ENCODE peak calls at places on chromosomes 16 and 17, in five cellular contexts. S is H9, E is A549, V is K562, B is osteoblast. O is an unnamed sample.

GRCh38 chr17:74798239-74798707 is 22.1 kb upstream of the NAT9 start:
- DNase-seq in S (no peak), E (no peak), V (no peak), B (no peak), O (no peak)

GRCh38 chr16:85642762-85643281 is 29.7 kb downstream of the GSE1 start:
- DNase-seq in S (no peak), E (no peak), V (no peak), B (no peak), O (no peak)

GRCh38 chr17:78933959-78934568 is 8.9 kb upstream of the TIMP2 start:
- DNase-seq in S (peak; percentile 82), E (peak; percentile 92), V (no peak), B (peak; percentile 98), O (no peak)

GRCh38 chr17:79991924-79992656 is 43.6 kb downstream of the TBC1D16 start:
- DNase-seq in S (peak; percentile 56), E (peak; percentile 62), V (no peak), B (peak; percentile 89), O (no peak)

GRCh38 chr16:85755929-85756768 is 5.3 kb upstream of the C16orf74 start:
- DNase-seq in S (no peak), E (no peak), V (no peak), B (peak; percentile 79), O (peak; percentile 87)

GRCh38 chr17:49290690-49291326 is 60.2 kb upstream of the PHOSPHO1 start:
- DNase-seq in S (no peak), E (peak; percentile 62), V (peak; percentile 51), B (peak; percentile 36), O (peak; percentile 64)

GRCh38 chr16:10906914-10907756 is 30.1 kb downstream of the CIITA start:
- DNase-seq in S (no peak), E (no peak), V (no peak), B (no peak), O (no peak)

GRCh38 chr17:1360975-1361374 is 39.0 kb downstream of the YWHAE start:
- DNase-seq in S (no peak), E (no peak), V (no peak), B (no peak), O (no peak)

GRCh38 chr17:75769536-75769935 is 4.5 kb upstream of the GALK1 start:
- DNase-seq in S (no peak), E (no peak), V (no peak), B (no peak), O (no peak)

GRCh38 chr16:1073566-1074378 is 1.2 kb downstream of the SSTR5 start:
- DNase-seq in S (peak; percentile 62), E (no peak), V (peak; percentile 30), B (no peak), O (no peak)

GRCh38 chr16:85303354-85303883 is 191.1 kb upstream of the CIBAR2 start:
- DNase-seq in S (peak; percentile 86), E (peak; percentile 89), V (peak; percentile 92), B (peak; percentile 89), O (peak; percentile 84)

GRCh38 chr17:16322636-16323035 is 30.6 kb downstream of the CENPV start:
- DNase-seq in S (no peak), E (no peak), V (no peak), B (peak; percentile 76), O (no peak)

GRCh38 chr16:15444264-15444663 is 9.9 kb downstream of the BMERB1 start:
- DNase-seq in S (no peak), E (no peak), V (no peak), B (no peak), O (no peak)

GRCh38 chr17:58576679-58577367 is 62.4 kb upstream of the MTMR4 start:
- DNase-seq in S (no peak), E (no peak), V (no peak), B (no peak), O (no peak)

GRCh38 chr16:8155275-8155674 is 435.0 kb downstream of the TMEM114 start:
- DNase-seq in S (no peak), E (no peak), V (no peak), B (no peak), O (no peak)

GRCh38 chr16:85536411-85537330 is 76.5 kb upstream of the GSE1 start:
- DNase-seq in S (no peak), E (no peak), V (no peak), B (no peak), O (no peak)

GRCh38 chr17:35764123-35764991 is 3.7 kb downstream of the C17orf50 start:
- DNase-seq in S (peak; percentile 97), E (peak; percentile 98), V (peak; percentile 94), B (peak; percentile 100), O (peak; percentile 94)

GRCh38 chr17:79979201-79979840 is 56.4 kb downstream of the TBC1D16 start:
- DNase-seq in S (peak; percentile 33), E (no peak), V (no peak), B (peak; percentile 65), O (no peak)

GRCh38 chr16:4317471-4318170 is 1.8 kb downstream of the GLIS2 start:
- DNase-seq in S (no peak), E (no peak), V (no peak), B (peak; percentile 93), O (no peak)

GRCh38 chr17:7837375-7838290 is 3.6 kb downstream of the KDM6B start:
- DNase-seq in S (no peak), E (no peak), V (no peak), B (peak; percentile 71), O (peak; percentile 88)

GRCh38 chr17:63930951-63931575 is 1.1 kb downstream of the CD79B start:
- DNase-seq in S (peak; percentile 91), E (no peak), V (peak; percentile 80), B (peak; percentile 83), O (peak; percentile 93)

GRCh38 chr17:66115246-66115645 is 76.7 kb downstream of the CEP112 start:
- DNase-seq in S (no peak), E (no peak), V (no peak), B (peak; percentile 42), O (no peak)

GRCh38 chr17:29102741-29103181 is 59.8 kb downstream of the PIPOX start:
- DNase-seq in S (no peak), E (no peak), V (no peak), B (no peak), O (no peak)

GRCh38 chr17:7081341-7082062 is 1.5 kb upstream of the CLEC10A start:
- DNase-seq in S (no peak), E (no peak), V (no peak), B (no peak), O (no peak)

GRCh38 chr16:31354394-31355291 is at the start of gene ITGAX:
- DNase-seq in S (peak; percentile 45), E (peak; percentile 35), V (peak; percentile 79), B (peak; percentile 91), O (no peak)

GRCh38 chr17:57305918-57306317 is 49.6 kb downstream of the MSI2 start:
- DNase-seq in S (no peak), E (no peak), V (no peak), B (no peak), O (peak; percentile 51)

GRCh38 chr17:8740486-8740885 is 4.2 kb downstream of the CCDC42 start:
- DNase-seq in S (peak; percentile 89), E (no peak), V (no peak), B (no peak), O (no peak)

GRCh38 chr16:29011851-29012250 is 27.0 kb downstream of the LAT start:
- DNase-seq in S (no peak), E (no peak), V (no peak), B (no peak), O (no peak)

DNA sequence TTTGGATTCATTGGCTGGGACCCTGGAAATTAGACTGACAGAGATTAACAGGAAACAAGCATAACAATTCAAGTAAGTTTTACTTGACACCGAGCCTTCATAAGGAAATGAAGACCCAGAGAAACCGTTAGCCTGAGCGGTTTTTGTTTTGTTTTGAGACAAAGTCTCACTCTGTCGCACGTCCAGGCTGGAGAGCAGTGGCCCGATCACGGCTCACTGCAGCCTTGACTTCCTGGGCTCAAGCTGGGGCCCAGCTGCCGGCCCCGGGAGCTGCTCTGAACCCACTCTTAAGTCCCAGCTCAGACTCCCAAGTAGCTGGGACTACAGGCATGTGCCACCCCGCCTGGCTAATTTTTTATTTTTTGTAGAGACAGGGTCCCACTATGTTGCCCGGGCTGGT is 321.3 kb downstream of the SEC14L1 start:
- DNase-seq in S (no peak), E (no peak), V (no peak), B (peak; percentile 2), O (peak; percentile 73)
- H3K4me1 ChIP-seq in S (no peaks in the 10 kb centered on the region), E (peaks cover 14% of the 10 kb centered on the region), V (peaks cover 25% of the 10 kb centered on the region), B (peaks cover 35% of the 10 kb centered on the region), O (peaks cover 91% of the 10 kb centered on the region)

GRCh38 chr16:58518980-58519368 is 3.7 kb downstream of the SETD6 start:
- DNase-seq in S (no peak), E (no peak), V (no peak), B (peak; percentile 52), O (no peak)
- H3K4me2 ChIP-seq in S (no peak overlapping the region), E (no peak overlapping the region), V (no peak overlapping the region), B (no peak overlapping the region), O (no peak overlapping the region)

GRCh38 chr17:33732116-33732515 is 439.0 kb upstream of the ASIC2 start:
- DNase-seq in S (no peak), E (peak; percentile 18), V (peak; percentile 23), B (no peak), O (peak; percentile 51)
- H3K4me1 ChIP-seq in S (no peaks in the 10 kb centered on the region), E (no peaks in the 10 kb centered on the region), V (no peaks in the 10 kb centered on the region), B (no peaks in the 10 kb centered on the region), O (no peaks in the 10 kb centered on the region)

GRCh38 chr17:33303254-33303653 is 10.2 kb upstream of the ASIC2 start:
- DNase-seq in S (no peak), E (no peak), V (no peak), B (no peak), O (no peak)

GRCh38 chr17:33297643-33298042 is 4.5 kb upstream of the ASIC2 start:
- DNase-seq in S (no peak), E (no peak), V (no peak), B (no peak), O (no peak)

GRCh38 chr17:33299115-33299514 is 6.0 kb upstream of the ASIC2 start:
- DNase-seq in S (no peak), E (no peak), V (peak; percentile 21), B (no peak), O (no peak)

DNA sequence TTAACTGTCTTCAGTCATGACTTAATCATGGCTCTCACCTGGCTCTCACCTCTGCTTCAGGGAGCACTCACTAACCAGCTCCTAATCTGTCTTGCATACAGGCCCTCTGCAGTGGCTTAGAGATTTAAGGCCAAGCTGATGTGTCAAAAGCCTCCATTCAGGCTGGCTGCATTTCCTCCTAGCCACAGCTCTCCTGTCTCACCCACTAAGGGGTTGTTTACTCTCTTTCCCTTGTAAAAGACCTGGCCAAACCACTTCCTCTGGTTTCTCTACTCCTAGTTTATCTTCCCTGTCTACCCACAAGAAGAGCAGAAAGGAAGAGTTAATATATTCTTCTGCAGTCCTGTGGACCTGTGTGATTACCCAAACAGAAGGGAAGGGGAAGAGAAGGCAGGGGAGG is 9.3 kb upstream of the ASIC2 start:
- DNase-seq in S (no peak), E (no peak), V (no peak), B (no peak), O (no peak)
- H3K4me2 ChIP-seq in S (no peak overlapping the region), E (no peak overlapping the region), V (no peak overlapping the region), B (no peak overlapping the region), O (no peak overlapping the region)

GRCh38 chr16:12186774-12187335 is 210.3 kb downstream of the SNX29 start:
- DNase-seq in S (no peak), E (no peak), V (no peak), B (no peak), O (no peak)
- H3K4me1 ChIP-seq in S (peaks cover 2% of the 10 kb centered on the region), E (peaks cover 23% of the 10 kb centered on the region), V (no peaks in the 10 kb centered on the region), B (peaks cover 18% of the 10 kb centered on the region), O (no peaks in the 10 kb centered on the region)

GRCh38 chr16:53207810-53208752 is 153.3 kb downstream of the CHD9 start:
- DNase-seq in S (peak; percentile 67), E (peak; percentile 84), V (peak; percentile 54), B (peak; percentile 83), O (peak; percentile 94)
- H3K4me2 ChIP-seq in S (peak overlapping the region; percentile 81), E (peak overlapping the region; percentile 96), V (peak overlapping the region; percentile 92), B (peak overlapping the region; percentile 84), O (peak overlapping the region; percentile 95)